ENCODE peak calls at places on chromosomes 4 and X, in ten cellular contexts. One of them, this sample, is unnamed.

GRCh38 chrX:39195156-39195555 is 393.9 kb downstream of the MID1IP1 start:
- DNase-seq in lower leg skin: peak
- DNase-seq in tibial nerve: no peak
- DNase-seq in transverse colon: no peak
- DNase-seq in A549: no peak
- DNase-seq in sigmoid colon: no peak
- DNase-seq in breast epithelium: no peak
- DNase-seq in IMR-90: no peak
- DNase-seq in ovary: no peak
- DNase-seq in stomach: no peak
- DNase-seq in this sample: no peak

GRCh38 chr4:25908491-25908901 is 5.5 kb upstream of the SMIM20 start:
- DNase-seq in transverse colon: no peak
- DNase-seq in ovary: no peak
- DNase-seq in stomach: no peak
- DNase-seq in IMR-90: peak
- DNase-seq in lower leg skin: no peak
- DNase-seq in breast epithelium: no peak
- DNase-seq in sigmoid colon: no peak
- DNase-seq in tibial nerve: no peak
- DNase-seq in A549: peak
- DNase-seq in this sample: no peak

GRCh38 chr4:156294577-156294976 is 340.9 kb upstream of the CTSO start:
- DNase-seq in stomach: no peak
- DNase-seq in IMR-90: peak
- DNase-seq in ovary: no peak
- DNase-seq in tibial nerve: no peak
- DNase-seq in sigmoid colon: no peak
- DNase-seq in transverse colon: no peak
- DNase-seq in lower leg skin: no peak
- DNase-seq in A549: no peak
- DNase-seq in breast epithelium: no peak
- DNase-seq in this sample: no peak

GRCh38 chr4:98828801-98829200 is 100.1 kb downstream of the EIF4E start:
- DNase-seq in tibial nerve: no peak
- DNase-seq in sigmoid colon: no peak
- DNase-seq in breast epithelium: no peak
- DNase-seq in IMR-90: no peak
- DNase-seq in stomach: no peak
- DNase-seq in ovary: no peak
- DNase-seq in transverse colon: peak
- DNase-seq in lower leg skin: no peak
- DNase-seq in A549: no peak
- DNase-seq in this sample: no peak

GRCh38 chrX:56564921-56565861 is 1.8 kb downstream of the UBQLN2 start:
- DNase-seq in ovary: peak
- DNase-seq in lower leg skin: peak
- DNase-seq in stomach: no peak
- DNase-seq in breast epithelium: no peak
- DNase-seq in sigmoid colon: no peak
- DNase-seq in tibial nerve: no peak
- DNase-seq in IMR-90: peak
- DNase-seq in transverse colon: no peak
- DNase-seq in A549: no peak
- DNase-seq in this sample: no peak

GRCh38 chrX:15749642-15750610 is 11.9 kb downstream of the CA5B start:
- DNase-seq in A549: no peak
- DNase-seq in sigmoid colon: no peak
- DNase-seq in stomach: peak
- DNase-seq in tibial nerve: peak
- DNase-seq in transverse colon: peak
- DNase-seq in ovary: no peak
- DNase-seq in IMR-90: peak
- DNase-seq in lower leg skin: no peak
- DNase-seq in breast epithelium: no peak
- DNase-seq in this sample: peak

GRCh38 chrX:17798921-17799320 is 61.6 kb downstream of the SCML1 start:
- DNase-seq in breast epithelium: no peak
- DNase-seq in lower leg skin: no peak
- DNase-seq in IMR-90: no peak
- DNase-seq in transverse colon: no peak
- DNase-seq in ovary: no peak
- DNase-seq in A549: no peak
- DNase-seq in stomach: no peak
- DNase-seq in sigmoid colon: no peak
- DNase-seq in tibial nerve: no peak
- DNase-seq in this sample: no peak

GRCh38 chr4:9691221-9692065 is 90.0 kb upstream of the DRD5 start:
- DNase-seq in IMR-90: peak
- DNase-seq in transverse colon: peak
- DNase-seq in ovary: peak
- DNase-seq in tibial nerve: peak
- DNase-seq in stomach: peak
- DNase-seq in lower leg skin: peak
- DNase-seq in breast epithelium: peak
- DNase-seq in A549: peak
- DNase-seq in sigmoid colon: peak
- DNase-seq in this sample: peak

GRCh38 chr4:37976513-37976912 is 16.3 kb downstream of the PTTG2 start:
- DNase-seq in ovary: no peak
- DNase-seq in transverse colon: no peak
- DNase-seq in A549: no peak
- DNase-seq in stomach: no peak
- DNase-seq in lower leg skin: no peak
- DNase-seq in breast epithelium: no peak
- DNase-seq in IMR-90: no peak
- DNase-seq in sigmoid colon: no peak
- DNase-seq in tibial nerve: no peak
- DNase-seq in this sample: no peak

GRCh38 chr4:2042947-2043395 is 16.2 kb upstream of the NAT8L start:
- DNase-seq in IMR-90: no peak
- DNase-seq in tibial nerve: no peak
- DNase-seq in ovary: no peak
- DNase-seq in A549: no peak
- DNase-seq in sigmoid colon: no peak
- DNase-seq in breast epithelium: no peak
- DNase-seq in lower leg skin: peak
- DNase-seq in transverse colon: no peak
- DNase-seq in stomach: no peak
- DNase-seq in this sample: peak

GRCh38 chr4:2043396-2044118 is 15.6 kb upstream of the NAT8L start:
- DNase-seq in sigmoid colon: no peak
- DNase-seq in stomach: no peak
- DNase-seq in lower leg skin: peak
- DNase-seq in ovary: no peak
- DNase-seq in transverse colon: no peak
- DNase-seq in breast epithelium: no peak
- DNase-seq in IMR-90: no peak
- DNase-seq in A549: no peak
- DNase-seq in tibial nerve: no peak
- DNase-seq in this sample: no peak

GRCh38 chr4:2040391-2041233 is 18.5 kb upstream of the NAT8L start:
- DNase-seq in sigmoid colon: no peak
- DNase-seq in A549: no peak
- DNase-seq in ovary: no peak
- DNase-seq in tibial nerve: no peak
- DNase-seq in IMR-90: no peak
- DNase-seq in breast epithelium: no peak
- DNase-seq in lower leg skin: peak
- DNase-seq in stomach: no peak
- DNase-seq in transverse colon: no peak
- DNase-seq in this sample: no peak

GRCh38 chr4:2042207-2042946 is 16.8 kb upstream of the NAT8L start:
- DNase-seq in lower leg skin: peak
- DNase-seq in stomach: peak
- DNase-seq in ovary: no peak
- DNase-seq in transverse colon: peak
- DNase-seq in sigmoid colon: no peak
- DNase-seq in breast epithelium: no peak
- DNase-seq in IMR-90: no peak
- DNase-seq in tibial nerve: no peak
- DNase-seq in A549: no peak
- DNase-seq in this sample: peak

GRCh38 chr4:2041234-2042130 is 17.6 kb upstream of the NAT8L start:
- DNase-seq in IMR-90: peak
- DNase-seq in tibial nerve: peak
- DNase-seq in ovary: peak
- DNase-seq in sigmoid colon: peak
- DNase-seq in A549: peak
- DNase-seq in lower leg skin: peak
- DNase-seq in stomach: peak
- DNase-seq in breast epithelium: no peak
- DNase-seq in transverse colon: peak
- DNase-seq in this sample: peak
- TF ChIP-seq POLR2A in IMR-90: no peak
- TF ChIP-seq POLR2A in tibial nerve: no peak
- TF ChIP-seq POLR2A in ovary: no peak
- TF ChIP-seq POLR2A in sigmoid colon: no peak
- TF ChIP-seq POLR2A in A549: peak
- TF ChIP-seq POLR2A in lower leg skin: no peak
- TF ChIP-seq POLR2A in stomach: no peak
- TF ChIP-seq POLR2A in breast epithelium: no peak
- TF ChIP-seq POLR2A in transverse colon: no peak
- TF ChIP-seq POLR2A in this sample: no peak

GRCh38 chr4:182413550-182413949 is 170.3 kb downstream of the TENM3 start:
- DNase-seq in A549: no peak
- DNase-seq in stomach: no peak
- DNase-seq in transverse colon: no peak
- DNase-seq in ovary: no peak
- DNase-seq in breast epithelium: no peak
- DNase-seq in tibial nerve: no peak
- DNase-seq in lower leg skin: no peak
- DNase-seq in sigmoid colon: no peak
- DNase-seq in IMR-90: no peak
- DNase-seq in this sample: no peak

GRCh38 chr4:182416101-182416500 is 172.9 kb downstream of the TENM3 start:
- DNase-seq in breast epithelium: no peak
- DNase-seq in ovary: no peak
- DNase-seq in sigmoid colon: no peak
- DNase-seq in lower leg skin: no peak
- DNase-seq in transverse colon: no peak
- DNase-seq in tibial nerve: no peak
- DNase-seq in stomach: no peak
- DNase-seq in A549: no peak
- DNase-seq in IMR-90: no peak
- DNase-seq in this sample: no peak

GRCh38 chr4:182418054-182418734 is 175.0 kb downstream of the TENM3 start:
- DNase-seq in sigmoid colon: no peak
- DNase-seq in A549: no peak
- DNase-seq in IMR-90: no peak
- DNase-seq in ovary: no peak
- DNase-seq in breast epithelium: no peak
- DNase-seq in transverse colon: no peak
- DNase-seq in stomach: no peak
- DNase-seq in lower leg skin: no peak
- DNase-seq in tibial nerve: no peak
- DNase-seq in this sample: no peak
- TF ChIP-seq CTCF in sigmoid colon: no peak
- TF ChIP-seq CTCF in A549: no peak
- TF ChIP-seq CTCF in IMR-90: no peak
- TF ChIP-seq CTCF in ovary: no peak
- TF ChIP-seq CTCF in breast epithelium: no peak
- TF ChIP-seq CTCF in transverse colon: no peak
- TF ChIP-seq CTCF in stomach: no peak
- TF ChIP-seq CTCF in lower leg skin: no peak
- TF ChIP-seq CTCF in tibial nerve: no peak
- TF ChIP-seq CTCF in this sample: no peak

GRCh38 chr4:77818667-77819408 is at the start of gene CNOT6L:
- DNase-seq in tibial nerve: peak
- DNase-seq in sigmoid colon: peak
- DNase-seq in breast epithelium: peak
- DNase-seq in transverse colon: peak
- DNase-seq in IMR-90: peak
- DNase-seq in stomach: peak
- DNase-seq in ovary: peak
- DNase-seq in A549: peak
- DNase-seq in lower leg skin: peak
- DNase-seq in this sample: peak
- TF ChIP-seq POLR2A in tibial nerve: no peak
- TF ChIP-seq POLR2A in sigmoid colon: no peak
- TF ChIP-seq POLR2A in breast epithelium: no peak
- TF ChIP-seq POLR2A in transverse colon: peak
- TF ChIP-seq POLR2A in IMR-90: no peak
- TF ChIP-seq POLR2A in stomach: no peak
- TF ChIP-seq POLR2A in ovary: peak
- TF ChIP-seq POLR2A in A549: no peak
- TF ChIP-seq POLR2A in lower leg skin: no peak
- TF ChIP-seq POLR2A in this sample: no peak

GRCh38 chrX:53093177-53093655 is 726 bp upstream of the KANTR start:
- DNase-seq in sigmoid colon: peak
- DNase-seq in transverse colon: peak
- DNase-seq in IMR-90: peak
- DNase-seq in tibial nerve: peak
- DNase-seq in ovary: peak
- DNase-seq in A549: peak
- DNase-seq in breast epithelium: peak
- DNase-seq in stomach: peak
- DNase-seq in lower leg skin: peak
- DNase-seq in this sample: peak
- TF ChIP-seq CTCF in sigmoid colon: peak
- TF ChIP-seq CTCF in transverse colon: peak
- TF ChIP-seq CTCF in IMR-90: peak
- TF ChIP-seq CTCF in tibial nerve: peak
- TF ChIP-seq CTCF in ovary: peak
- TF ChIP-seq CTCF in A549: peak
- TF ChIP-seq CTCF in breast epithelium: no peak
- TF ChIP-seq CTCF in stomach: no peak
- TF ChIP-seq CTCF in lower leg skin: no peak
- TF ChIP-seq CTCF in this sample: peak

DNA sequence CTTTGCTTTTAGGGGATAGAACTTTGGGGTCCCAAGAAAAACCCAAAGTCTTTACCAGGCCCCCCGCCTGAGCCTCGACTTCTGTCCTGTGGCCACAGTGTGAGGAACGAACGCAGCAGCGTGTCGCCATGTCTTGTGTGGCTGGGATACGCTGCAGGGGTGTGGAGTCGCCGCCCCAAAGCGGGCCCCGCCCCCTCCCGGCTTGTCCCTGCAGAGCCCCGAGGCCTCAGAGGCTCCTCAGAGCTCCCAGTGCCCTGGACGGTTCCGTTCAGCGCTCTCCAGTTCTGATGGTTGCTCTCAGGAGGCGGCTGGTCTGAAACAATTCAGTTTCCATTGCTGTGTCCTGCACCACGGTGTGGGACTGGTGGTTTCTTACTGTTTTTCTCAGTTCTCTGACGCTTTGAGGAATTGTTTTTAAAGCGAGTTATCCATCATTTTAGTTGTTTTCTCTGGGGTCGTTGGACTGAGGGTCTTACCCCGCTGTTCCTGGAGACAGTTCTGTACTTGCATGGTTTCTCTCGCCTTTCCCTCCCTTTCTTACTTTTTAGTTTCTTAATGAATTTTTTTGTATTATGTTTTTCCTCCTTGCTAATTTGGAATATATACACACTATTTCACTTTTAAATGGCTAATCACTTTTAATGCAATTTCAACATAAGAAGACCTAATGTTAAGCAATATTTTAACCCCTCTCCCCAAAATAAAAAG is 1.6 kb upstream of the IDUA start:
- DNase-seq in ovary: no peak
- DNase-seq in IMR-90: no peak
- DNase-seq in breast epithelium: peak
- DNase-seq in transverse colon: peak
- DNase-seq in sigmoid colon: no peak
- DNase-seq in tibial nerve: peak
- DNase-seq in A549: peak
- DNase-seq in lower leg skin: peak
- DNase-seq in stomach: peak
- DNase-seq in this sample: peak
- TF ChIP-seq POLR2A in ovary: no peak
- TF ChIP-seq POLR2A in IMR-90: no peak
- TF ChIP-seq POLR2A in breast epithelium: no peak
- TF ChIP-seq POLR2A in transverse colon: peak
- TF ChIP-seq POLR2A in sigmoid colon: no peak
- TF ChIP-seq POLR2A in tibial nerve: no peak
- TF ChIP-seq POLR2A in A549: no peak
- TF ChIP-seq POLR2A in lower leg skin: no peak
- TF ChIP-seq POLR2A in stomach: no peak
- TF ChIP-seq POLR2A in this sample: no peak